ENCODE peak calls at places on chromosomes 7 and 10, in four cellular contexts. One of them, this sample, is unnamed.

GRCh38 chr10:97171001-97171400 is 14.8 kb downstream of the SLIT1 start:
- DNase-seq in HEK293T: no peak
- DNase-seq in Calu3: no peak
- DNase-seq in fibroblast of lung: no peak
- DNase-seq in this sample: no peak

GRCh38 chr7:143361552-143362125 is 874 bp downstream of the FAM131B start:
- DNase-seq in Calu3: no peak
- DNase-seq in HEK293T: peak
- DNase-seq in fibroblast of lung: no peak
- DNase-seq in this sample: peak

GRCh38 chr7:18890885-18891621 is 226.4 kb downstream of the TWIST1 start:
- DNase-seq in HEK293T: no peak
- DNase-seq in Calu3: no peak
- DNase-seq in fibroblast of lung: peak
- DNase-seq in this sample: no peak

GRCh38 chr10:97686301-97686961 is 610 bp downstream of the AVPI1 start:
- DNase-seq in HEK293T: no peak
- DNase-seq in Calu3: no peak
- DNase-seq in fibroblast of lung: no peak
- DNase-seq in this sample: no peak

GRCh38 chr7:100111156-100111555 is 8.0 kb downstream of the TAF6 start:
- DNase-seq in HEK293T: no peak
- DNase-seq in Calu3: no peak
- DNase-seq in fibroblast of lung: no peak
- DNase-seq in this sample: no peak

GRCh38 chr7:19464241-19464640 is 244.6 kb downstream of the POLR1F start:
- DNase-seq in HEK293T: no peak
- DNase-seq in fibroblast of lung: no peak
- DNase-seq in Calu3: no peak
- DNase-seq in this sample: no peak

GRCh38 chr7:127252736-127253288 is at the start of gene GRM8:
- DNase-seq in HEK293T: peak
- DNase-seq in fibroblast of lung: peak
- DNase-seq in Calu3: peak
- DNase-seq in this sample: peak

GRCh38 chr10:129959544-129960492 is 4.3 kb downstream of the EBF3 start:
- DNase-seq in HEK293T: no peak
- DNase-seq in fibroblast of lung: no peak
- DNase-seq in Calu3: no peak
- DNase-seq in this sample: no peak

GRCh38 chr10:79559726-79560125 is 481 bp downstream of the SFTPA2 start:
- DNase-seq in Calu3: peak
- DNase-seq in fibroblast of lung: no peak
- DNase-seq in HEK293T: no peak
- DNase-seq in this sample: no peak

GRCh38 chr10:11875499-11876281 is 52.5 kb downstream of the PROSER2 start:
- DNase-seq in fibroblast of lung: peak
- DNase-seq in Calu3: peak
- DNase-seq in HEK293T: no peak
- DNase-seq in this sample: peak

GRCh38 chr10:74929197-74929596 is 102.8 kb downstream of the KAT6B start:
- DNase-seq in Calu3: no peak
- DNase-seq in HEK293T: no peak
- DNase-seq in fibroblast of lung: peak
- DNase-seq in this sample: no peak

GRCh38 chr7:36650766-36651310 is 73.5 kb downstream of the AOAH start:
- DNase-seq in HEK293T: no peak
- DNase-seq in fibroblast of lung: no peak
- DNase-seq in Calu3: no peak
- DNase-seq in this sample: no peak

GRCh38 chr10:71367279-71367678 is 29.4 kb upstream of the CDH23 start:
- DNase-seq in HEK293T: no peak
- DNase-seq in fibroblast of lung: no peak
- DNase-seq in Calu3: no peak
- DNase-seq in this sample: no peak

GRCh38 chr10:115525141-115525540 is 432.0 kb downstream of the ATRNL1 start:
- DNase-seq in Calu3: no peak
- DNase-seq in HEK293T: no peak
- DNase-seq in fibroblast of lung: no peak
- DNase-seq in this sample: no peak

GRCh38 chr10:122786269-122786668 is 59.4 kb downstream of the CUZD1 start:
- DNase-seq in fibroblast of lung: no peak
- DNase-seq in Calu3: no peak
- DNase-seq in HEK293T: peak
- DNase-seq in this sample: peak

GRCh38 chr7:97731736-97732370 is at the start of gene TAC1:
- DNase-seq in Calu3: no peak
- DNase-seq in fibroblast of lung: peak
- DNase-seq in HEK293T: peak
- DNase-seq in this sample: peak

GRCh38 chr7:8277394-8277982 is 15.5 kb upstream of the ICA1 start:
- DNase-seq in HEK293T: peak
- DNase-seq in fibroblast of lung: no peak
- DNase-seq in Calu3: peak
- DNase-seq in this sample: peak

GRCh38 chr10:48608279-48608681 is 3.4 kb upstream of the ARHGAP22 start:
- DNase-seq in HEK293T: peak
- DNase-seq in Calu3: peak
- DNase-seq in fibroblast of lung: peak
- DNase-seq in this sample: peak

GRCh38 chr10:4260483-4260882 is 475.5 kb upstream of the KLF6 start:
- DNase-seq in fibroblast of lung: peak
- DNase-seq in HEK293T: no peak
- DNase-seq in Calu3: no peak
- DNase-seq in this sample: no peak

GRCh38 chr7:158602905-158603772 is 15.5 kb upstream of the PTPRN2 start:
- DNase-seq in fibroblast of lung: peak
- DNase-seq in HEK293T: no peak
- DNase-seq in Calu3: no peak
- DNase-seq in this sample: no peak

GRCh38 chr7:81470084-81470723 is 299.6 kb downstream of the HGF start:
- DNase-seq in fibroblast of lung: peak
- DNase-seq in Calu3: peak
- DNase-seq in HEK293T: peak
- DNase-seq in this sample: peak

GRCh38 chr7:15560968-15561367 is 847 bp downstream of the AGMO start:
- DNase-seq in HEK293T: no peak
- DNase-seq in fibroblast of lung: no peak
- DNase-seq in Calu3: no peak
- DNase-seq in this sample: no peak

GRCh38 chr10:89301231-89301630 is 615 bp upstream of the IFIT2 start:
- DNase-seq in Calu3: no peak
- DNase-seq in HEK293T: no peak
- DNase-seq in fibroblast of lung: peak
- DNase-seq in this sample: no peak

GRCh38 chr7:30226593-30227268 is 57.7 kb upstream of the ZNRF2 start:
- DNase-seq in Calu3: peak
- DNase-seq in HEK293T: peak
- DNase-seq in fibroblast of lung: no peak
- DNase-seq in this sample: peak

GRCh38 chr10:13731799-13732198 is 145.0 kb downstream of the PRPF18 start:
- DNase-seq in fibroblast of lung: no peak
- DNase-seq in HEK293T: no peak
- DNase-seq in Calu3: no peak
- DNase-seq in this sample: no peak

GRCh38 chr10:17847586-17848296 is 38.6 kb downstream of the MRC1 start:
- DNase-seq in fibroblast of lung: peak
- DNase-seq in Calu3: no peak
- DNase-seq in HEK293T: peak
- DNase-seq in this sample: no peak

GRCh38 chr7:95434501-95435421 is at the start of gene PON2:
- DNase-seq in fibroblast of lung: peak
- DNase-seq in HEK293T: peak
- DNase-seq in Calu3: peak
- DNase-seq in this sample: peak

GRCh38 chr7:118006979-118007378 is 133.7 kb upstream of the CTTNBP2 start:
- DNase-seq in fibroblast of lung: no peak
- DNase-seq in HEK293T: no peak
- DNase-seq in Calu3: no peak
- DNase-seq in this sample: no peak

GRCh38 chr7:26200444-26201260 is at the start of gene HNRNPA2B1:
- DNase-seq in HEK293T: peak
- DNase-seq in fibroblast of lung: peak
- DNase-seq in Calu3: peak
- DNase-seq in this sample: peak

GRCh38 chr7:158738841-158739240 is 34.2 kb upstream of the NCAPG2 start:
- DNase-seq in fibroblast of lung: no peak
- DNase-seq in Calu3: no peak
- DNase-seq in HEK293T: no peak
- DNase-seq in this sample: no peak

This sample was measured in iPS-NIHi11.